ENCODE peak calls at places on chromosomes 3 and 15, in six cellular contexts. One of them, this sample, is unnamed.

GRCh38 chr3:169664034-169664820 is 715 bp upstream of the MECOM start:
- DNase-seq in HepG2: no peak
- DNase-seq in GM12891: no peak
- DNase-seq in GM12878: no peak
- DNase-seq in K562: no peak
- DNase-seq in H1: no peak
- DNase-seq in this sample: no peak

GRCh38 chr15:80182611-80183210 is 29.9 kb downstream of the FAH start:
- DNase-seq in HepG2: no peak
- DNase-seq in GM12891: no peak
- DNase-seq in GM12878: no peak
- DNase-seq in K562: no peak
- DNase-seq in H1: no peak
- DNase-seq in this sample: no peak

GRCh38 chr15:69719527-69719926 is 266.9 kb downstream of the RPLP1 start:
- DNase-seq in HepG2: no peak
- DNase-seq in GM12891: no peak
- DNase-seq in GM12878: no peak
- DNase-seq in K562: no peak
- DNase-seq in H1: no peak
- DNase-seq in this sample: no peak

GRCh38 chr3:14843321-14843720 is 24.6 kb downstream of the FGD5 start:
- DNase-seq in HepG2: no peak
- DNase-seq in GM12891: no peak
- DNase-seq in GM12878: no peak
- DNase-seq in K562: no peak
- DNase-seq in H1: no peak
- DNase-seq in this sample: no peak

GRCh38 chr3:149555941-149556340 is 81.4 kb downstream of the TM4SF4 start:
- DNase-seq in HepG2: no peak
- DNase-seq in GM12891: no peak
- DNase-seq in GM12878: no peak
- DNase-seq in K562: no peak
- DNase-seq in H1: no peak
- DNase-seq in this sample: no peak

GRCh38 chr3:141286856-141287255 is 55.2 kb downstream of the PXYLP1 start:
- DNase-seq in HepG2: no peak
- DNase-seq in GM12891: no peak
- DNase-seq in GM12878: no peak
- DNase-seq in K562: no peak
- DNase-seq in H1: no peak
- DNase-seq in this sample: no peak

GRCh38 chr3:115660646-115661442 is 37.5 kb downstream of the GAP43 start:
- DNase-seq in HepG2: no peak
- DNase-seq in GM12891: no peak
- DNase-seq in GM12878: no peak
- DNase-seq in K562: no peak
- DNase-seq in H1: no peak
- DNase-seq in this sample: no peak

GRCh38 chr15:49060710-49061483 is 14.7 kb upstream of the SECISBP2L start:
- DNase-seq in HepG2: no peak
- DNase-seq in GM12891: no peak
- DNase-seq in GM12878: no peak
- DNase-seq in K562: no peak
- DNase-seq in H1: no peak
- DNase-seq in this sample: no peak

GRCh38 chr3:153840487-153840886 is 280.7 kb upstream of the ARHGEF26 start:
- DNase-seq in HepG2: no peak
- DNase-seq in GM12891: no peak
- DNase-seq in GM12878: no peak
- DNase-seq in K562: no peak
- DNase-seq in H1: no peak
- DNase-seq in this sample: no peak

GRCh38 chr3:52047295-52047960 is 8.9 kb downstream of the DUSP7 start:
- DNase-seq in HepG2: no peak
- DNase-seq in GM12891: no peak
- DNase-seq in GM12878: no peak
- DNase-seq in K562: no peak
- DNase-seq in H1: no peak
- DNase-seq in this sample: no peak

GRCh38 chr15:85329561-85330421 is 50.6 kb upstream of the AKAP13 start:
- DNase-seq in HepG2: no peak
- DNase-seq in GM12891: peak; percentile 34
- DNase-seq in GM12878: peak; percentile 88
- DNase-seq in K562: no peak
- DNase-seq in H1: no peak
- DNase-seq in this sample: peak; percentile 33

GRCh38 chr3:39910828-39911464 is 101.5 kb downstream of the MYRIP start:
- DNase-seq in HepG2: peak; percentile 86
- DNase-seq in GM12891: no peak
- DNase-seq in GM12878: no peak
- DNase-seq in K562: no peak
- DNase-seq in H1: no peak
- DNase-seq in this sample: no peak

GRCh38 chr3:171974986-171975837 is 64.2 kb upstream of the FNDC3B start:
- DNase-seq in HepG2: no peak
- DNase-seq in GM12891: no peak
- DNase-seq in GM12878: no peak
- DNase-seq in K562: peak; percentile 64
- DNase-seq in H1: no peak
- DNase-seq in this sample: no peak

GRCh38 chr3:156456771-156457224 is 98.1 kb downstream of the SSR3 start:
- DNase-seq in HepG2: peak; percentile 2
- DNase-seq in GM12891: no peak
- DNase-seq in GM12878: no peak
- DNase-seq in K562: peak; percentile 35
- DNase-seq in H1: no peak
- DNase-seq in this sample: no peak

GRCh38 chr3:31448035-31448881 is 84.5 kb upstream of the STT3B start:
- DNase-seq in HepG2: peak; percentile 53
- DNase-seq in GM12891: no peak
- DNase-seq in GM12878: no peak
- DNase-seq in K562: peak; percentile 49
- DNase-seq in H1: peak; percentile 13
- DNase-seq in this sample: peak; percentile 8

GRCh38 chr3:172159376-172159775 is 120.0 kb downstream of the FNDC3B start:
- DNase-seq in HepG2: no peak
- DNase-seq in GM12891: no peak
- DNase-seq in GM12878: no peak
- DNase-seq in K562: no peak
- DNase-seq in H1: no peak
- DNase-seq in this sample: no peak

GRCh38 chr3:196938124-196938523 is 4.2 kb downstream of the NCBP2 start:
- DNase-seq in HepG2: no peak
- DNase-seq in GM12891: no peak
- DNase-seq in GM12878: no peak
- DNase-seq in K562: no peak
- DNase-seq in H1: no peak
- DNase-seq in this sample: no peak

GRCh38 chr3:8579101-8579500 is 65.5 kb downstream of the SSUH2 start:
- DNase-seq in HepG2: no peak
- DNase-seq in GM12891: no peak
- DNase-seq in GM12878: peak; percentile 51
- DNase-seq in K562: no peak
- DNase-seq in H1: no peak
- DNase-seq in this sample: peak; percentile 27

GRCh38 chr3:58989173-58989572 is 60.7 kb downstream of the CFAP20DC start:
- DNase-seq in HepG2: no peak
- DNase-seq in GM12891: no peak
- DNase-seq in GM12878: no peak
- DNase-seq in K562: no peak
- DNase-seq in H1: no peak
- DNase-seq in this sample: no peak

GRCh38 chr15:58065011-58065444 is 483 bp downstream of the ALDH1A2 start:
- DNase-seq in HepG2: no peak
- DNase-seq in GM12891: no peak
- DNase-seq in GM12878: no peak
- DNase-seq in K562: peak; percentile 69
- DNase-seq in H1: no peak
- DNase-seq in this sample: no peak

GRCh38 chr15:90640862-90641261 is 76.3 kb upstream of the BLM start:
- DNase-seq in HepG2: no peak
- DNase-seq in GM12891: no peak
- DNase-seq in GM12878: no peak
- DNase-seq in K562: no peak
- DNase-seq in H1: no peak
- DNase-seq in this sample: no peak

GRCh38 chr3:47421741-47422649 is 41.2 kb downstream of the PTPN23 start:
- DNase-seq in HepG2: no peak
- DNase-seq in GM12891: no peak
- DNase-seq in GM12878: no peak
- DNase-seq in K562: no peak
- DNase-seq in H1: no peak
- DNase-seq in this sample: no peak

GRCh38 chr3:73433681-73434080 is 191.1 kb downstream of the PDZRN3 start:
- DNase-seq in HepG2: no peak
- DNase-seq in GM12891: no peak
- DNase-seq in GM12878: no peak
- DNase-seq in K562: no peak
- DNase-seq in H1: no peak
- DNase-seq in this sample: no peak

GRCh38 chr15:98160236-98160635 is 199.7 kb downstream of the ARRDC4 start:
- DNase-seq in HepG2: no peak
- DNase-seq in GM12891: peak; percentile 16
- DNase-seq in GM12878: no peak
- DNase-seq in K562: no peak
- DNase-seq in H1: no peak
- DNase-seq in this sample: no peak

GRCh38 chr3:143775401-143775970 is 72.8 kb downstream of the SLC9A9 start:
- DNase-seq in HepG2: peak; percentile 13
- DNase-seq in GM12891: no peak
- DNase-seq in GM12878: no peak
- DNase-seq in K562: peak; percentile 43
- DNase-seq in H1: no peak
- DNase-seq in this sample: peak; percentile 23

GRCh38 chr3:177875786-177876476 is 660.3 kb upstream of the KCNMB2 start:
- DNase-seq in HepG2: no peak
- DNase-seq in GM12891: no peak
- DNase-seq in GM12878: no peak
- DNase-seq in K562: no peak
- DNase-seq in H1: no peak
- DNase-seq in this sample: no peak

GRCh38 chr3:100437879-100438622 is 36.7 kb downstream of the LNP1 start:
- DNase-seq in HepG2: no peak
- DNase-seq in GM12891: no peak
- DNase-seq in GM12878: no peak
- DNase-seq in K562: no peak
- DNase-seq in H1: no peak
- DNase-seq in this sample: no peak
- TF ChIP-seq POLR2A in HepG2: no peak
- TF ChIP-seq POLR2A in GM12891: no peak
- TF ChIP-seq POLR2A in GM12878: no peak
- TF ChIP-seq POLR2A in K562: no peak
- TF ChIP-seq POLR2A in H1: no peak
- TF ChIP-seq POLR2A in this sample: no peak

DNA sequence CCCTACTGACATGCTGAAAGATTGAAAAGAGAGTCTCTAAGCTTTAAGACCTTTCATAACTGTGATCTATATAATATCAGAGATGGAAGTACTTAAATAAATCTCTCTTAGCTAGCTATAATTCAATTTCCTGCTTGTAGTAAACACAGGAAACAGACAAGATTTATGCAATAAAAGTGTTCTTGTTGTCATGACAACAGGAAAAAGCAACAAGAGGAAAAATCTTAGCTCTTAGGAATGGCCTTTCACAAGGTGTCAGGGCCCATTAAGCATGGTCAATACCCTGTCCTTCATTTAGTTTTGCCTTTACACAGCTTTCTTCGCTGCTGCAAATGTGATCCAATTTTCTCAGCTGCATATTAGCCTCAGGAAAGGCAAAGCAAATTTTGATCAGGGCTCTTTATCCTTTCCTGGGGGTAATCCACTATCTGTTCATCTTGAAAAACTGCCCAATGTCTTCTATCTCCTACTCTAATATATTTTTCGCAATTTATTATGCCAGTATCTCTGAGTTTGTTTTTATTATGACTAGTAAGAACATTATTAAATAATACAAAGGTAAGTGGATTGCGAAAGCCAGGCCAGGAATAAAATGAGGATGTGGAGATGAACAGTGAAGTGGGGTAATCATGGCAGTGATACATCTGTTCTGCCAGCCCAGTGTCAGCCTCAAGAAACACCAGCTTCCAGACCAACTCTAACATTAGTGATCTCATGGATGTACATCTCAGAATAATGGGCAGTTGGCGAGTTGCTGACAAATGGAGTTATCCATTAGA is 28.7 kb downstream of the SIDT1 start:
- DNase-seq in HepG2: no peak
- DNase-seq in GM12891: no peak
- DNase-seq in GM12878: no peak
- DNase-seq in K562: no peak
- DNase-seq in H1: no peak
- DNase-seq in this sample: no peak
- TF ChIP-seq TAF1 in HepG2: no peak
- TF ChIP-seq TAF1 in GM12891: no peak
- TF ChIP-seq TAF1 in GM12878: no peak
- TF ChIP-seq TAF1 in K562: no peak
- TF ChIP-seq TAF1 in H1: no peak
- TF ChIP-seq TAF1 in this sample: no peak

GRCh38 chr3:100540791-100541334 is 48.4 kb downstream of the TMEM45A start:
- DNase-seq in HepG2: no peak
- DNase-seq in GM12891: no peak
- DNase-seq in GM12878: no peak
- DNase-seq in K562: no peak
- DNase-seq in H1: no peak
- DNase-seq in this sample: no peak
- TF ChIP-seq POLR2AphosphoS5 in HepG2: no peak
- TF ChIP-seq POLR2AphosphoS5 in GM12891: no peak
- TF ChIP-seq POLR2AphosphoS5 in GM12878: no peak
- TF ChIP-seq POLR2AphosphoS5 in K562: no peak
- TF ChIP-seq POLR2AphosphoS5 in H1: no peak
- TF ChIP-seq POLR2AphosphoS5 in this sample: no peak

GRCh38 chr15:24956131-24956838 is 1.5 kb downstream of the SNRPN start:
- DNase-seq in HepG2: peak; percentile 59
- DNase-seq in GM12891: peak; percentile 30
- DNase-seq in GM12878: peak; percentile 57
- DNase-seq in K562: peak; percentile 7
- DNase-seq in H1: peak; percentile 39
- DNase-seq in this sample: peak; percentile 29
- TF ChIP-seq POLR2A in HepG2: peak; percentile 52
- TF ChIP-seq POLR2A in GM12891: peak; percentile 35
- TF ChIP-seq POLR2A in GM12878: peak; percentile 78
- TF ChIP-seq POLR2A in K562: no peak
- TF ChIP-seq POLR2A in H1: peak; percentile 94
- TF ChIP-seq POLR2A in this sample: peak; percentile 67

DNA sequence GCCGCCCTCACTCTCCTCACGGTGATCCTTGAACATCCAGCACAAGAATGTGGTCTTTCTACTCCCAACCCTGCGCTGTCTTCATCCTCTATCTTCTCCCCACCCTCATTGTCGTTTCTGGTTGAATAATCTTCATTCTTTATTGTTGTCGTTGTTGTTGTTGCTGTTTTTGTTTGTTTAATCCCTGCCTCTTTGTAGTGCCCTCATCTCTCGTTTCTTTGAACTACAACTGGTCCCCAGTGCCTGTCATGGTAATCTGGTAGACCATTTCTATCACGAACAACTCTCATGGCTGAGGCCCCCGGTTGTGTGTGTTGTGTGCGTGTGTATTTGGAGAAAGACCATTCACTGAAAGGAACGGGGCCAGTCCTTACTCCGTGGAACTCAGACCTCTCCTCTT is 1.3 kb upstream of the MYO5A start:
- DNase-seq in HepG2: no peak
- DNase-seq in GM12891: no peak
- DNase-seq in GM12878: no peak
- DNase-seq in K562: no peak
- DNase-seq in H1: no peak
- DNase-seq in this sample: no peak
- TF ChIP-seq TAF1 in HepG2: no peak
- TF ChIP-seq TAF1 in GM12891: no peak
- TF ChIP-seq TAF1 in GM12878: no peak
- TF ChIP-seq TAF1 in K562: no peak
- TF ChIP-seq TAF1 in H1: no peak
- TF ChIP-seq TAF1 in this sample: no peak

GRCh38 chr15:41827880-41828746 is at the start of gene JMJD7:
- DNase-seq in HepG2: peak; percentile 61
- DNase-seq in GM12891: peak; percentile 99
- DNase-seq in GM12878: peak; percentile 44
- DNase-seq in K562: peak; percentile 90
- DNase-seq in H1: peak; percentile 59
- DNase-seq in this sample: peak; percentile 99
- TF ChIP-seq POLR2AphosphoS5 in HepG2: peak; percentile 71
- TF ChIP-seq POLR2AphosphoS5 in GM12891: peak; percentile 38
- TF ChIP-seq POLR2AphosphoS5 in GM12878: peak; percentile 62
- TF ChIP-seq POLR2AphosphoS5 in K562: peak; percentile 44
- TF ChIP-seq POLR2AphosphoS5 in H1: no peak
- TF ChIP-seq POLR2AphosphoS5 in this sample: peak; percentile 34